ENCODE peak calls at places on chromosomes 16 and 17, in five cellular contexts. W is Peyer's patch; O is brain microvascular endothelial cell; K is CD8-positive, alpha-beta T cell; U is PC-9. Q is an unnamed sample.

GRCh38 chr17:57662021-57662420 is 83.1 kb downstream of the CCDC182 start:
- DNase-seq in O (no peak), W (no peak), U (no peak), K (no peak), Q (no peak)

GRCh38 chr17:31202968-31203367 is 94.1 kb downstream of the OMG start:
- DNase-seq in K (no peak), O (no peak), W (no peak), U (no peak), Q (no peak)

GRCh38 chr17:58308173-58308984 is 20.2 kb downstream of the TSPOAP1 start:
- DNase-seq in O (no peak), U (no peak), K (no peak), W (peak; percentile 6), Q (no peak)

GRCh38 chr17:57954421-57955182 is 610 bp downstream of the CUEDC1 start:
- DNase-seq in O (no peak), U (no peak), K (no peak), W (no peak), Q (no peak)

GRCh38 chr17:68606451-68607307 is 5.5 kb upstream of the FAM20A start:
- DNase-seq in K (no peak), U (no peak), O (no peak), W (no peak), Q (no peak)

GRCh38 chr17:13765701-13766100 is 164.0 kb upstream of the HS3ST3A1 start:
- DNase-seq in W (no peak), U (no peak), K (no peak), O (no peak), Q (no peak)

GRCh38 chr16:57578521-57579360 is 36.3 kb downstream of the ADGRG5 start:
- DNase-seq in U (no peak), K (no peak), W (peak; percentile 8), O (no peak), Q (no peak)

GRCh38 chr17:73713136-73713535 is 68.9 kb upstream of the SDK2 start:
- DNase-seq in O (no peak), K (no peak), U (no peak), W (no peak), Q (no peak)

GRCh38 chr16:79994413-79994812 is 393.9 kb upstream of the MAF start:
- DNase-seq in U (no peak), W (no peak), O (no peak), K (no peak), Q (no peak)

GRCh38 chr16:88298882-88299745 is 83.6 kb upstream of the ZNF469 start:
- DNase-seq in W (no peak), K (no peak), U (no peak), O (peak; percentile 63), Q (no peak)

GRCh38 chr17:39757176-39757662 is 19.5 kb downstream of the GRB7 start:
- DNase-seq in U (no peak), O (no peak), W (no peak), K (no peak), Q (no peak)

GRCh38 chr17:7355053-7355452 is at the start of gene TMEM95:
- DNase-seq in W (no peak), O (no peak), K (no peak), U (peak; percentile 25), Q (no peak)

GRCh38 chr16:68116256-68116853 is 31.2 kb downstream of the NFATC3 start:
- DNase-seq in K (no peak), O (no peak), W (no peak), U (no peak), Q (no peak)

GRCh38 chr16:70410736-70411135 is 28.2 kb downstream of the ST3GAL2 start:
- DNase-seq in W (no peak), O (no peak), K (no peak), U (no peak), Q (no peak)

GRCh38 chr17:58338907-58339774 is 10.5 kb upstream of the TSPOAP1 start:
- DNase-seq in U (no peak), O (peak; percentile 51), K (peak; percentile 40), W (peak; percentile 86), Q (peak; percentile 62)

GRCh38 chr16:20853981-20854620 is 46.1 kb downstream of the DCUN1D3 start:
- DNase-seq in W (no peak), K (no peak), O (no peak), U (no peak), Q (no peak)

GRCh38 chr16:66874079-66874775 is 6.1 kb upstream of the PDP2 start:
- DNase-seq in W (no peak), U (no peak), K (no peak), O (no peak), Q (no peak)

GRCh38 chr17:79917902-79918484 is 78.8 kb upstream of the CBX4 start:
- DNase-seq in O (no peak), W (no peak), U (no peak), K (no peak), Q (no peak)

GRCh38 chr17:37841232-37841631 is 83.0 kb upstream of the TBC1D3K start:
- DNase-seq in U (no peak), K (no peak), W (no peak), O (no peak), Q (no peak)

GRCh38 chr17:38476549-38476948 is 48.3 kb downstream of the ARHGAP23 start:
- DNase-seq in O (no peak), K (no peak), W (no peak), U (no peak), Q (no peak)

GRCh38 chr17:40451420-40451819 is 8.2 kb downstream of the IGFBP4 start:
- DNase-seq in K (no peak), U (no peak), O (no peak), W (no peak), Q (peak; percentile 74)

GRCh38 chr17:80859004-80859941 is 132.4 kb upstream of the CHMP6 start:
- DNase-seq in O (peak; percentile 80), W (no peak), U (no peak), K (no peak), Q (peak; percentile 89)

GRCh38 chr17:3886776-3887175 is 6.1 kb downstream of the CAMKK1 start:
- DNase-seq in U (no peak), O (no peak), W (peak; percentile 69), K (no peak), Q (no peak)

GRCh38 chr17:16977932-16978331 is 6.0 kb upstream of the TNFRSF13B start:
- DNase-seq in U (no peak), W (no peak), O (peak; percentile 15), K (no peak), Q (no peak)

GRCh38 chr17:39461911-39462641 is 790 bp downstream of the CDK12 start:
- DNase-seq in K (no peak), O (peak; percentile 43), U (no peak), W (peak; percentile 17), Q (peak; percentile 5)

GRCh38 chr16:46428108-46429061 is 192.8 kb downstream of the SHCBP1 start:
- DNase-seq in U (no peak), W (no peak), O (no peak), K (no peak), Q (no peak)

GRCh38 chr17:53032861-53033271 is 789.9 kb upstream of the KIF2B start:
- DNase-seq in K (no peak), W (no peak), U (peak; percentile 51), O (no peak), Q (no peak)

DNA sequence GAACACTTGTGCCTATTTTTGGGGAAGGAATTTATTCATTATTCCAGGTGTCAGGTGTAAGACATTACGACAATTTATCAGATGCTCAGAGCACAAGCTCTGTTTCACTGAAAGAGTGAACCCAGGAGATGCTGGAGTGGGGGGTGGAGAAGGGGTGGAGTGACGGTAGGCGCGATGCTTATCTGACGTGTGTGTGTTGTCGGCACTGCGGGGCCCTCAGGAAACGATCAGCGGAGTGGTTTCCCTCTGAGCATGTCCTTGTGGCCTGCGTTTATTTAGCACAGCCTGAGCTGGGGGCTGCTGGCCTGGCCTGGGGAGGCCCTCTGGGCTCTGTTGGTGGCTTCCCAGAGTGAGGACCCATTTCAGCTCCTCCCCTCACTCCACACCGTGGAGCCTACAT is 18.8 kb upstream of the GNG13 start:
- DNase-seq in K (peak; percentile 53), U (no peak), W (no peak), O (no peak), Q (no peak)
- H3K4me3 ChIP-seq in K (no peak overlapping the region), U (no peak overlapping the region), W (no peak overlapping the region), O (no peak overlapping the region), Q (no peak overlapping the region)

GRCh38 chr16:10939649-10940206 is 2.5 kb downstream of the DEXI start:
- DNase-seq in U (no peak), K (no peak), O (no peak), W (no peak), Q (no peak)
- H3K4me3 ChIP-seq in U (no peak overlapping the region), K (no peak overlapping the region), O (no peak overlapping the region), W (peak overlapping the region; percentile 90), Q (peak overlapping the region; percentile 82)

GRCh38 chr16:75420987-75421819 is 12.1 kb downstream of the CFDP1 start:
- DNase-seq in U (no peak), W (peak; percentile 43), O (peak; percentile 71), K (peak; percentile 39), Q (peak; percentile 56)

GRCh38 chr16:75413951-75414350 is 19.4 kb downstream of the CFDP1 start:
- DNase-seq in U (no peak), K (no peak), W (no peak), O (no peak), Q (no peak)

GRCh38 chr16:75416904-75417565 is 16.3 kb downstream of the CFDP1 start:
- DNase-seq in O (no peak), W (no peak), U (no peak), K (no peak), Q (no peak)

DNA sequence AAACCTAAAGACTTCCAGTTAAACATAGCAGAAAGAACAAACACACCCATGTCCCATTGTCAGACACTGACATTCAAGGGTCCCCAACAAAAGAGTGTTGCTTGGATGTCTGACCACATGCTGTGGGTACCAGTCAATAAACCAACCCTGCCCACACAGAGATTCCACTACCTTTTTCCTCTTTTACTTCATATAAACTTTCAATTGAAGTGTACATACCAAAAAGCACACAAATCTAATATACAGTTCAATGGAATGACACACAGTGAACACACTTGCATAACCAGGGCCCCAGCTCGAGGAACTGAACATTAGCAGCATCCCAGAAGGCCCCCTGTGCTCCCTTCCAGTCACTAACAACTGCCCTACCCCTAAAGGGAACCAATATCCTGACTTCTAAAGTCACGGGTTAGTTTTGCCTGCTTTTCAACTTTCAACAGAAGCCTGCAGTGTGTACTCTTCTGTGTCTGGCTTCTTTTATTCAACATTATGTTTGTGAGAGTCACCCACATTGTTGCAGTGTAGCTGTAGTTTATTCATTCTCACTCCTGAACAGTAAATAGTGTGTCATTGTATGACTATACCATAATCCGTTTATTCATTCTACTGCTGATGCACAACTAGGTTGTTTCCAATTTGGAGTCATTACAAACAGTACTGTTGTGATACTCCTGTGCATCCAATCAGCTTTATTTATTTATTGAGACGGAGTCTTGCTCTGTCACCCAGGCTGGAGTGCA is 18.0 kb downstream of the CFDP1 start:
- DNase-seq in K (no peak), W (no peak), U (no peak), O (no peak), Q (no peak)
- H3K4me3 ChIP-seq in K (no peak overlapping the region), W (no peak overlapping the region), U (no peak overlapping the region), O (no peak overlapping the region), Q (no peak overlapping the region)

DNA sequence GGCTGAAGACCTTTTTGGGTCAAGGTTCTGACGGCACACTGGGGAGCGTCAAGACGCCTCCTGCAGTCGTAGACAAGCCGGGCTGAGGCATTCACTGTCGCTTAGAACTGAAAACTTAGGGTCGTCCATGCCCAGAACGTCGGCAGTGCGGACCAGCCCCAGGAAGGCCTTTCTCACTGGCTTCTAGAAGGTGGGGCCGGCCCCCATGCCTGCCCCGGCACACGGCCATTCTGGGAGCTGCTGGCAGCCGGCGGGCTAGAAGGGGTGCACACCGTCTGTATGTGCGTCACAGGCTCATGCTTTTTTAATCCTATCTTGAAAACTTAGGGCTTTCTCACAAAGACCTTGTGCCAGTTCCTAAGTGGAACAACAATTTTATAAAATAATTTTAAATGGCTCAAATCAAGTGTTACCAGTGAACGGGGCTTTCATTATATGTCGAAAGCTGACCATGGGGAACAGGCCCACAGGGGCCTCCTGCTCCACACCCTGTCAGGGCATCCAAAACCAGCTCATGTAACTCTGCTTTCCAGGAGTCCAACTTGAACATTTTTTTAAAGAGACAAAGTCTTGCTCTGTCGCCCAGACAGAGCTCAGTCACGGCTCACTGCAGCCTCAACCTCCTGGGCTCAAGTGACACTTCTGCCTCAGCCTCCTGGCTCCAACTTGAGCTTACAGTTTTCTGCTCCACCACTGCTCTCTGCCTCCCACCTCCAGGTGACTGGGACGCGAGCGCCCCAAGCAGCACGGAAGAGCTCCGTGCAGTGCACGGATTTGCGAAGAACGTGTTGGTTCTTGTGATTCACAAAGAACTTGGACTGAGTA is 111.2 kb downstream of the ANKRD11 start:
- DNase-seq in O (no peak), U (no peak), W (no peak), K (no peak), Q (no peak)
- H3K4me3 ChIP-seq in O (no peak overlapping the region), U (no peak overlapping the region), W (no peak overlapping the region), K (no peak overlapping the region), Q (no peak overlapping the region)

Q was measured in skeletal muscle cell.